ENCODE peak calls at places on chromosomes 1 and 21, in nine cellular contexts. S is cardiac muscle cell, N is lower lobe of right lung, Z is nephron progenitor cell, D is WTC11, R is coronary artery, Y is OCI-LY7, H is AG10803, U is uterus. C is an unnamed sample.

GRCh38 chr1:85911742-85912141 is 203.5 kb upstream of the ZNHIT6 start:
- DNase-seq in S (no peak), N (no peak), Z (no peak), D (no peak), R (no peak), Y (no peak), H (peak; percentile 7), U (no peak), C (no peak)

GRCh38 chr21:33026878-33027400 is 1.2 kb downstream of the OLIG2 start:
- DNase-seq in S (no peak), N (no peak), Z (no peak), D (no peak), R (no peak), Y (no peak), H (no peak), U (no peak), C (no peak)

GRCh38 chr1:6111991-6112689 is 66.5 kb downstream of the KCNAB2 start:
- DNase-seq in S (no peak), N (no peak), Z (no peak), D (peak; percentile 11), R (no peak), Y (no peak), H (no peak), U (no peak), C (no peak)

GRCh38 chr1:220528679-220529529 is 968 bp downstream of the MARK1 start:
- DNase-seq in S (peak; percentile 44), N (no peak), Z (peak; percentile 66), D (peak; percentile 53), R (peak; percentile 73), Y (no peak), H (no peak), U (peak; percentile 17), C (no peak)

GRCh38 chr1:205396972-205397616 is 24.8 kb downstream of the LEMD1 start:
- DNase-seq in S (peak; percentile 77), N (no peak), Z (peak; percentile 35), D (peak; percentile 41), R (no peak), Y (peak; percentile 79), H (no peak), U (no peak), C (no peak)

GRCh38 chr1:99527078-99527477 is 118.8 kb upstream of the PALMD start:
- DNase-seq in S (peak; percentile 6), N (no peak), Z (no peak), D (no peak), R (no peak), Y (no peak), H (peak; percentile 34), U (no peak), C (no peak)

GRCh38 chr1:211326528-211327340 is at the start of gene TRAF5:
- DNase-seq in S (peak; percentile 66), N (peak; percentile 71), Z (peak; percentile 79), D (peak; percentile 65), R (no peak), Y (peak; percentile 65), H (peak; percentile 60), U (peak; percentile 43), C (peak; percentile 86)

GRCh38 chr1:202291961-202292712 is 49.6 kb downstream of the UBE2T start:
- DNase-seq in S (no peak), N (no peak), Z (no peak), D (no peak), R (no peak), Y (no peak), H (peak; percentile 84), U (no peak), C (no peak)

GRCh38 chr1:237108299-237109040 is 66.5 kb downstream of the RYR2 start:
- DNase-seq in S (no peak), N (no peak), Z (no peak), D (no peak), R (no peak), Y (no peak), H (no peak), U (no peak), C (no peak)

GRCh38 chr1:223700942-223701637 is 11.2 kb upstream of the CAPN2 start:
- DNase-seq in S (no peak), N (peak; percentile 64), Z (peak; percentile 14), D (no peak), R (peak; percentile 86), Y (no peak), H (peak; percentile 96), U (peak; percentile 60), C (no peak)

GRCh38 chr1:87478231-87478630 is 149.6 kb downstream of the LMO4 start:
- DNase-seq in S (peak; percentile 41), N (no peak), Z (peak; percentile 12), D (peak; percentile 53), R (no peak), Y (no peak), H (peak; percentile 13), U (no peak), C (no peak)
- TF ChIP-seq CTCF in S (peak; percentile 19), N (no peak), Z (no peak), D (no peak), R (no peak), Y (no peak), H (no peak), U (no peak), C (no peak)

GRCh38 chr1:179105393-179105792 is 23.5 kb downstream of the TOR3A start:
- DNase-seq in S (peak; percentile 44), N (no peak), Z (no peak), D (peak; percentile 63), R (no peak), Y (peak; percentile 40), H (no peak), U (no peak), C (no peak)
- TF ChIP-seq CTCF in S (peak; percentile 27), N (peak; percentile 22), Z (no peak), D (peak; percentile 34), R (no peak), Y (peak; percentile 73), H (peak; percentile 40), U (peak; percentile 18), C (no peak)

DNA sequence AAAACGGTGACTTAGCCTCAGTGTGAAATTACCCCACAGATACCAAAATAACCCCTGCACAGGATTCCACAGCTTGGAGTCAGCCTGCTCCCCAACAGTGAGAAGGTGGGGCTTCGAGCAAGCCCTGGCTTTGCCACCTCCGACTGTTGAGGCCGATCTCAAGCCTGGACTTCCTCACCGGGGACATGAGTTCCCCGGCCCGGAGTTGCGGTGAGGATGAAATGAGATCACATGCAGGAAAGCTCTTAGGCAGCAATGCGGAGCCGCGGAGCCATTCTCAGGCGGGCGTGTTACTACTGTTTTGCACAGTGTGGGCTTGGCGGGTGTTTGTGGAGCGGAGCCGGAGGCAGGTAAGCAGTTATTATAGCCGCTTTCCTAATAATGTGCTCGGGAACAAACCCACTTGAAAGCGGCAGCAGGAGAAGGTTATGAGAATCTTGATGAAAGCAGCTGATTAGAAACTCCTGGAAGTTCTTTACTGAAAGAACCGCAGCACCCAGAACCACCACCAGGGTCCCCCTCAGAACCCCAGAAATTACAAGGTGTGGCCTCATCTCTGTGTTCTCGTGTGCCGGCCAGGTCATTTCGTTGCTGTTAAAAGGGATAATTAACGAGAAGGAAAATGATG is 3.9 kb upstream of the CLSTN1 start:
- DNase-seq in S (no peak), N (no peak), Z (no peak), D (peak; percentile 52), R (no peak), Y (no peak), H (no peak), U (no peak), C (no peak)
- TF ChIP-seq CTCF in S (peak; percentile 26), N (no peak), Z (peak; percentile 48), D (peak; percentile 24), R (no peak), Y (no peak), H (peak; percentile 17), U (no peak), C (peak; percentile 8)

DNA sequence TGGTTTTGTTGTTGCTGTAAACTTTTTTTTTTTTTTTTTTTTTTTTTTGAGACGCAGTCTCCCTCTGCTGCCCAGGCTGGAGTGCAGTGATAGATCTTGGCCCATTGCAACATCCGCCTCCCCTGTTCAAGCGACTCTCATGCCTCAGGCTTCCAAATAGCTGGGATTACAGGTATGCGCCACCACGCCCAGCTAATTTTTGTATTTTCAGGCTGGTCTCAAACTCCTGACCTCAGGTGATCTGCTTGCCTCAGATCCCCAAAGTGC is 78.9 kb upstream of the SLC45A1 start:
- DNase-seq in S (no peak), N (peak; percentile 67), Z (no peak), D (no peak), R (no peak), Y (no peak), H (peak; percentile 71), U (peak; percentile 59), C (no peak)
- TF ChIP-seq CTCF in S (peak; percentile 50), N (peak; percentile 46), Z (no peak), D (no peak), R (no peak), Y (no peak), H (peak; percentile 59), U (peak; percentile 19), C (no peak)

GRCh38 chr1:156598125-156598524 is 3.2 kb downstream of the GPATCH4 start:
- DNase-seq in S (no peak), N (no peak), Z (no peak), D (no peak), R (no peak), Y (no peak), H (no peak), U (no peak), C (no peak)

GRCh38 chr1:156600733-156601121 is 552 bp downstream of the GPATCH4 start:
- DNase-seq in S (no peak), N (no peak), Z (no peak), D (no peak), R (no peak), Y (no peak), H (no peak), U (no peak), C (no peak)

GRCh38 chr1:156598731-156599432 is 2.4 kb downstream of the GPATCH4 start:
- DNase-seq in S (no peak), N (no peak), Z (no peak), D (no peak), R (no peak), Y (no peak), H (no peak), U (no peak), C (no peak)

GRCh38 chr1:156601122-156601830 is at the start of gene GPATCH4:
- DNase-seq in S (peak; percentile 83), N (peak; percentile 83), Z (peak; percentile 74), D (peak; percentile 81), R (peak; percentile 91), Y (peak; percentile 86), H (peak; percentile 93), U (peak; percentile 86), C (no peak)

DNA sequence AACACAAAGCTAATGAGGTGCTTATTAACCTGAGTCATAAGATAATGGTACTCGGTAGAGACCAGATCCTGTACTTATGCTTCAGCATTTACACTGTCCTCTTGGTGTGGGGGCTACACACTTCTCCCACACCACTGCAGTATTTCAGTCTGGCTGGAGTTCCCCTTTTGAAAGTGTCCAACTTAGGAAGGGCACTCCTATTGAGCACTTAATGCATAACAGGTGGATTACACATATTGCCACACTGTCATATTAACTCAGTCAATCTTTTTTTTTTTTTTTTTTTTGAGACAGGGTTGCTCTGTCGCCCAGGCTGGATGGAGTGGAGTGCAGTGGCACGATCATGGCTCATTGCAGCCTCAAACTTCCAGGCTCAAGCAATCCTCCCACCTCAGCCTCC is 1.5 kb downstream of the GPATCH4 start:
- DNase-seq in S (no peak), N (no peak), Z (no peak), D (no peak), R (no peak), Y (peak; percentile 77), H (no peak), U (no peak), C (no peak)
- TF ChIP-seq CTCF in S (no peak), N (no peak), Z (no peak), D (no peak), R (no peak), Y (peak; percentile 62), H (no peak), U (no peak), C (no peak)

C was measured in vagina.